ENCODE peak calls at places on chromosomes 7 and 10, in ten cellular contexts. K is sigmoid colon, M is A549, Z is AG09309, O is brain microvascular endothelial cell, F is spleen, H is dorsolateral prefrontal cortex, Y is K562, E is psoas muscle, P is ovary. X is an unnamed sample.

GRCh38 chr10:126521354-126521753 is 133.1 kb upstream of the ADAM12 start:
- DNase-seq in K (no peak), M (peak), Z (no peak), O (no peak), F (no peak), H (no peak), Y (no peak), E (no peak), P (no peak), X (peak)

GRCh38 chr7:87608443-87608842 is 7.8 kb upstream of the ABCB1 start:
- DNase-seq in K (no peak), M (no peak), Z (no peak), O (no peak), F (no peak), H (no peak), Y (no peak), E (no peak), P (no peak), X (no peak)

GRCh38 chr7:102291056-102291915 is 4.6 kb downstream of the SH2B2 start:
- DNase-seq in K (no peak), M (no peak), Z (no peak), O (no peak), F (no peak), H (no peak), Y (no peak), E (no peak), P (no peak), X (no peak)

GRCh38 chr10:119734396-119735332 is 8.8 kb downstream of the INPP5F start:
- DNase-seq in K (no peak), M (no peak), Z (no peak), O (no peak), F (no peak), H (no peak), Y (no peak), E (no peak), P (no peak), X (peak)

GRCh38 chr7:79292834-79293233 is 160.6 kb downstream of the MAGI2 start:
- DNase-seq in K (no peak), M (no peak), Z (no peak), O (no peak), F (no peak), H (no peak), Y (no peak), E (no peak), P (no peak), X (peak)

GRCh38 chr7:111264111-111264868 is 173.4 kb downstream of the LRRN3 start:
- DNase-seq in K (no peak), M (no peak), Z (no peak), O (no peak), F (no peak), H (no peak), Y (no peak), E (peak), P (no peak), X (no peak)

GRCh38 chr10:60082341-60083038 is 176.1 kb upstream of the CCDC6 start:
- DNase-seq in K (no peak), M (no peak), Z (no peak), O (no peak), F (no peak), H (no peak), Y (no peak), E (no peak), P (no peak), X (no peak)

GRCh38 chr7:137670521-137671064 is 176.2 kb downstream of the DGKI start:
- DNase-seq in K (no peak), M (no peak), Z (no peak), O (peak), F (no peak), H (no peak), Y (no peak), E (no peak), P (no peak), X (peak)

GRCh38 chr10:71891437-71891836 is 40.4 kb upstream of the PSAP start:
- DNase-seq in K (no peak), M (no peak), Z (no peak), O (no peak), F (peak), H (no peak), Y (no peak), E (no peak), P (no peak), X (no peak)

GRCh38 chr10:11959966-11960365 is 82.6 kb downstream of the UPF2 start:
- DNase-seq in K (no peak), M (no peak), Z (no peak), O (no peak), F (no peak), H (no peak), Y (no peak), E (no peak), P (no peak), X (no peak)

GRCh38 chr7:134088199-134088598 is 38.9 kb upstream of the LRGUK start:
- DNase-seq in K (no peak), M (no peak), Z (no peak), O (no peak), F (no peak), H (no peak), Y (no peak), E (no peak), P (no peak), X (no peak)

GRCh38 chr7:36472141-36472729 is 82.6 kb downstream of the ANLN start:
- DNase-seq in K (no peak), M (no peak), Z (no peak), O (no peak), F (no peak), H (no peak), Y (no peak), E (no peak), P (no peak), X (no peak)

GRCh38 chr10:121684276-121684675 is 86.0 kb upstream of the FGFR2 start:
- DNase-seq in K (no peak), M (no peak), Z (peak), O (no peak), F (no peak), H (no peak), Y (no peak), E (no peak), P (no peak), X (peak)

GRCh38 chr10:98246911-98247820 is 20.8 kb downstream of the LOXL4 start:
- DNase-seq in K (no peak), M (no peak), Z (peak), O (no peak), F (no peak), H (no peak), Y (no peak), E (peak), P (no peak), X (no peak)

GRCh38 chr7:44068054-44068453 is 2.7 kb upstream of the PGAM2 start:
- DNase-seq in K (peak), M (no peak), Z (no peak), O (no peak), F (peak), H (no peak), Y (no peak), E (peak), P (no peak), X (no peak)
- H3K4me3 ChIP-seq in K (no peak), M (no peak), Z (no peak), O (no peak), F (no peak), H (no peak), Y (no peak), E (no peak), P (no peak), X (no peak)

GRCh38 chr7:143390098-143390772 is 9.1 kb downstream of the ZYX start:
- DNase-seq in K (no peak), M (no peak), Z (no peak), O (no peak), F (no peak), H (no peak), Y (no peak), E (no peak), P (no peak), X (no peak)

GRCh38 chr7:143388051-143388450 is 6.9 kb downstream of the ZYX start:
- DNase-seq in K (peak), M (no peak), Z (no peak), O (no peak), F (no peak), H (no peak), Y (no peak), E (no peak), P (no peak), X (no peak)

GRCh38 chr7:143389316-143390097 is 8.4 kb downstream of the ZYX start:
- DNase-seq in K (peak), M (no peak), Z (no peak), O (no peak), F (no peak), H (no peak), Y (peak), E (no peak), P (no peak), X (peak)

GRCh38 chr7:143387156-143387975 is 6.2 kb downstream of the ZYX start:
- DNase-seq in K (peak), M (no peak), Z (no peak), O (no peak), F (no peak), H (no peak), Y (peak), E (no peak), P (no peak), X (peak)

DNA sequence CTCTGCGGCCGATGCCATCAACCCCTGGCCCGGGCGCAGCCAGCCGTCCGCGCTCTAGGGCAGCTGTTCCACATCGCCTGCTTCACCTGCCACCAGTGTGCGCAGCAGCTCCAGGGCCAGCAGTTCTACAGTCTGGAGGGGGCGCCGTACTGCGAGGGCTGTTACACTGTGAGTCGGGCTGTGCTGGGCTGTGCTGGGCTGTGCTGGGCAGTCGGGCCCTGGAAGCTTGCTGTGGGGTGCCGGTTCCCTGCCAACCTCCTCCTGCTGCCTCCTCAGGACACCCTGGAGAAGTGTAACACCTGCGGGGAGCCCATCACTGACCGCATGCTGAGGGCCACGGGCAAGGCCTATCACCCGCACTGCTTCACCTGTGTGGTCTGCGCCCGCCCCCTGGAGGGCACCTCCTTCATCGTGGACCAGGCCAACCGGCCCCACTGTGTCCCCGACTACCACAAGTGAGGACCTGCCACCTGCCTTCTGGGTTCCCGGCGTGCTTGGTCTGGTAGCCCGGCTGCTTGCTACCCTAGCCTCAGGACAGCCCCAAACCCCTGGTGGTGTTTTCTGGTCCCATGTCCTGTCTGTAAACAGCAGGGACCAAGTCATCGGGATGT is 7.5 kb downstream of the ZYX start:
- DNase-seq in K (peak), M (no peak), Z (no peak), O (no peak), F (no peak), H (no peak), Y (no peak), E (no peak), P (no peak), X (no peak)
- TF ChIP-seq CTCF in K (no peak), M (no peak), Z (no peak), O (no peak), F (no peak), H (no peak), Y (no peak), E (no peak), P (no peak), X (no peak)

GRCh38 chr10:101687088-101687487 is 7.9 kb downstream of the FBXW4 start:
- DNase-seq in K (no peak), M (no peak), Z (no peak), O (no peak), F (no peak), H (no peak), Y (no peak), E (no peak), P (no peak), X (no peak)
- H3K4me3 ChIP-seq in K (no peak), M (no peak), Z (no peak), O (no peak), F (no peak), H (no peak), Y (no peak), E (no peak), P (no peak), X (no peak)

GRCh38 chr10:3375505-3375904 is 202.9 kb upstream of the PITRM1 start:
- DNase-seq in K (no peak), M (no peak), Z (no peak), O (no peak), F (no peak), H (no peak), Y (no peak), E (no peak), P (no peak), X (no peak)

GRCh38 chr10:3385487-3385886 is 212.9 kb upstream of the PITRM1 start:
- DNase-seq in K (no peak), M (no peak), Z (no peak), O (no peak), F (no peak), H (no peak), Y (no peak), E (no peak), P (no peak), X (no peak)

GRCh38 chr10:3382092-3382491 is 209.5 kb upstream of the PITRM1 start:
- DNase-seq in K (no peak), M (no peak), Z (no peak), O (no peak), F (no peak), H (no peak), Y (no peak), E (no peak), P (no peak), X (no peak)

GRCh38 chr10:3380392-3381050 is 207.9 kb upstream of the PITRM1 start:
- DNase-seq in K (no peak), M (no peak), Z (no peak), O (no peak), F (no peak), H (no peak), Y (no peak), E (no peak), P (no peak), X (no peak)
- TF ChIP-seq CTCF in K (no peak), M (no peak), Z (no peak), O (no peak), F (no peak), H (no peak), Y (no peak), E (no peak), P (no peak), X (no peak)

DNA sequence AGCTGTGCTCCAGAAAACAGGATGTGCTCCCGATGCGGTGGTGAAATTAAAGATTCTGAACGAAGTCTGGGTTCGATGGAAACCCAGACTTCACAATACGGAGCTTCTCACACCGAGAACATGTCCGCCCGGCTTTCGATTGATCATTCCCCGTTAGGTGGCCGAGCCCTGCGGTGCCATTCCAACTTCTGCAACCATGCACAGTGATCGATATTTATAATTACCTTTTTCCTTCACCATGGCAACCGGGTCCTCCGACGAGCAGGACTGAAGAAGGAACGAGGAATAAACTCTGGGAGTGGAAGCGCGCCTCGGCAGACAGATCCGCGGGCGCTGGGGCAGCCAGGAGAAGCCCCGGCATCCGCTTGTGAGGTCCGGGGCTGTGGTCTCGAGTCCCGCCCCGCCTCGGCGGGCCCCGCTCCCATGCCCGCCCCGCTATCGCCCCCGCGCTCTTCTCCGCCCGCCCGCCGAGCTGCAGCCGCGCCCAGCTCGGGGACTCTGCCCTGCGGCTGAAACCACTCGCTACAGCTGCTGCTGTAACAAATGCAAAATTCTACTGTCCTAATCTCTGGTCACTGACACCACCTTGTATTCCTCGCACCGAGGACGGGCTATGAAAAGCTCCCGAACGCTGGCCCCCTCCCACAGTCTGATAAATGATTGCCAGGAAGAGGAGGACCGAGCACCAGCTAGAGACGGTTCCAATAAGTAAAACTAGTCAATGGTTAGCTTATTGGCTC is 26.2 kb downstream of the ABLIM1 start:
- DNase-seq in K (peak), M (peak), Z (no peak), O (no peak), F (peak), H (no peak), Y (peak), E (peak), P (peak), X (peak)
- H3K4me3 ChIP-seq in K (peak), M (peak), Z (peak), O (peak), F (peak), H (peak), Y (no peak), E (peak), P (peak), X (peak)

DNA sequence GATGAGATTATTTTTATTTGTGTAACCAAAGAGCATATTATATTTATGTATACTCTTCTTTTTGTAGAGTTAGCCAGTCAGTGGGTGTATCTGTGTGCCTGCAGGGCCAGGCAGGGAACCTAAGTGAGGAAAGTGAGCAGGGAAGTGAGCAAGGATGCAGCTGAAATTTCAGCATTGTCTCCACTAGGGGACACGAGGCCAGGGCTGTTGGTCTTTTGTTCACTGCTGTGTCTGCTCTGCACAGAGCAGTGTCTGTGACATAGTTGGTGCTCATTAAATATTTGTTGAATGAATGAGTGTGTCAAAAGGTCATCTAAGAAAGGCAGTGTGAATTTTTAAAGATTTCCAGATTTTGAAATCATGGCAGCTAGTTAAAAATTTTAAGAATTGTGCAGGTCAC is 51.8 kb downstream of the SUGCT start:
- DNase-seq in K (no peak), M (no peak), Z (no peak), O (no peak), F (no peak), H (no peak), Y (no peak), E (no peak), P (no peak), X (no peak)
- TF ChIP-seq CTCF in K (no peak), M (no peak), Z (no peak), O (peak), F (no peak), H (no peak), Y (no peak), E (no peak), P (no peak), X (no peak)

X was measured in cardiac fibroblast.